ENCODE peak calls at places on chromosomes 6 and 20, in seven cellular contexts. M is CD8-positive, alpha-beta memory T cell; C is A549; J is effector memory CD4-positive, alpha-beta T cell; G is spleen; K is brain microvascular endothelial cell; P is astrocyte. W is an unnamed sample.

GRCh38 chr20:57663681-57664451 is 43.6 kb upstream of the ZBP1 start:
- DNase-seq in M (no peak), C (no peak), J (no peak), G (peak; percentile 71), K (no peak), P (no peak), W (no peak)

GRCh38 chr6:141989706-141989959 is 143.1 kb upstream of the GJE1 start:
- DNase-seq in M (no peak), C (no peak), J (no peak), G (no peak), K (no peak), P (no peak), W (no peak)

GRCh38 chr6:14925025-14925595 is 320.8 kb upstream of the JARID2 start:
- DNase-seq in M (no peak), C (no peak), J (no peak), G (no peak), K (no peak), P (no peak), W (no peak)

GRCh38 chr6:89132087-89132486 is 13.8 kb upstream of the PM20D2 start:
- DNase-seq in M (no peak), C (no peak), J (no peak), G (no peak), K (no peak), P (no peak), W (no peak)

GRCh38 chr6:32148722-32149576 is 2.8 kb downstream of the PRRT1 start:
- DNase-seq in M (peak; percentile 53), C (no peak), J (peak; percentile 45), G (peak; percentile 85), K (peak; percentile 33), P (peak; percentile 6), W (no peak)

GRCh38 chr6:95417856-95418255 is 159.5 kb upstream of the MANEA start:
- DNase-seq in M (no peak), C (no peak), J (no peak), G (no peak), K (no peak), P (no peak), W (no peak)

GRCh38 chr6:22151892-22152291 is 144.9 kb downstream of the PRL start:
- DNase-seq in M (no peak), C (no peak), J (no peak), G (no peak), K (no peak), P (no peak), W (no peak)

GRCh38 chr6:109877028-109877726 is 100.9 kb upstream of the GPR6 start:
- DNase-seq in M (no peak), C (no peak), J (no peak), G (no peak), K (no peak), P (no peak), W (no peak)

GRCh38 chr6:146305098-146305497 is 238.5 kb upstream of the RAB32 start:
- DNase-seq in M (no peak), C (no peak), J (no peak), G (no peak), K (no peak), P (no peak), W (no peak)

GRCh38 chr20:63150391-63150898 is 65.5 kb downstream of the YTHDF1 start:
- DNase-seq in M (no peak), C (no peak), J (no peak), G (peak; percentile 63), K (no peak), P (no peak), W (no peak)

GRCh38 chr20:63148696-63149095 is 67.2 kb downstream of the YTHDF1 start:
- DNase-seq in M (no peak), C (no peak), J (no peak), G (peak; percentile 59), K (no peak), P (no peak), W (no peak)

GRCh38 chr20:63151554-63152321 is 64.2 kb downstream of the YTHDF1 start:
- DNase-seq in M (no peak), C (no peak), J (no peak), G (peak; percentile 51), K (peak; percentile 30), P (no peak), W (no peak)

GRCh38 chr20:63150911-63151531 is 64.9 kb downstream of the YTHDF1 start:
- DNase-seq in M (no peak), C (no peak), J (no peak), G (peak; percentile 58), K (no peak), P (no peak), W (no peak)

GRCh38 chr20:63149531-63150207 is 66.3 kb downstream of the YTHDF1 start:
- DNase-seq in M (no peak), C (no peak), J (no peak), G (peak; percentile 10), K (no peak), P (no peak), W (no peak)
- H3K27ac ChIP-seq in M (no peak overlapping the region), C (no peak overlapping the region), J (no peak overlapping the region), G (no peak overlapping the region), K (no peak overlapping the region), P (no peak overlapping the region), W (no peak overlapping the region)

DNA sequence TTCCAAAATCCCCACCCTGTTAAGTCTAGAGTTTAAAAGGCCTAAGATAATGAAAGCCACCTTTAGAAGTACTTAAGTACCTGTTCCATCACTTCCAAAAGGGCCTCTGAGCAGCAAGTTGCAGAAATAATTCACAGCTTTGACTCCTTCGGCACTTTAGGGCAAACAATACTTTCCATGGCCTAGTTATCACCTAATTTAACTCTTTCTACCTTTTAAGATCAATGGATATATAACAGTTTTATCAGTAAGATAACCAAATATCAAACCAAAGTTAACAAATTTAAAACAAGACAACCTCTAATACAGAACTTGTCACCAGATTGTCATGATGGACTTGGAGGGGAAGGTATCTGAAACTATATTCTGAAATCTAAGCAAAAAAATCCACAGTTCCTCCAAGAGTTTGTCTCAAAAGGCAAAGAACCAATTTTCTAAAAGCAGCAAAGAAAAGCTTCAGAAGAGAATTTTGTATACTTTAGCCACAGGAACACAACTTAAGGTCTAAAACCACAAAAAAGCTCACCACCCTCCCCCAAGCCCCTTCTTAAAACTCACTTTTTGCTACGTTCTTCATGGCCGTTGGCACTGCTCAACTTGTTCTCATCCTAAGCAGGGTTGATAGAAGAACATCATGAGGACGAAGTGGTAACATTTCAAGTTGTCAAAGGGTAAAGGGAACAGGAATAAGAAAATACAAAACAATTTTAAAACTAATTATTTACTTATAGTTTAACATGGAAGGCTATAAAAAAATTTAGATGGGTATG is 3.5 kb downstream of the RBM39 start:
- DNase-seq in M (no peak), C (no peak), J (no peak), G (no peak), K (no peak), P (no peak), W (no peak)
- H3K27ac ChIP-seq in M (no peak overlapping the region), C (no peak overlapping the region), J (peak overlapping the region; percentile 100), G (peak overlapping the region; percentile 48), K (no peak overlapping the region), P (no peak overlapping the region), W (peak overlapping the region; percentile 96)

DNA sequence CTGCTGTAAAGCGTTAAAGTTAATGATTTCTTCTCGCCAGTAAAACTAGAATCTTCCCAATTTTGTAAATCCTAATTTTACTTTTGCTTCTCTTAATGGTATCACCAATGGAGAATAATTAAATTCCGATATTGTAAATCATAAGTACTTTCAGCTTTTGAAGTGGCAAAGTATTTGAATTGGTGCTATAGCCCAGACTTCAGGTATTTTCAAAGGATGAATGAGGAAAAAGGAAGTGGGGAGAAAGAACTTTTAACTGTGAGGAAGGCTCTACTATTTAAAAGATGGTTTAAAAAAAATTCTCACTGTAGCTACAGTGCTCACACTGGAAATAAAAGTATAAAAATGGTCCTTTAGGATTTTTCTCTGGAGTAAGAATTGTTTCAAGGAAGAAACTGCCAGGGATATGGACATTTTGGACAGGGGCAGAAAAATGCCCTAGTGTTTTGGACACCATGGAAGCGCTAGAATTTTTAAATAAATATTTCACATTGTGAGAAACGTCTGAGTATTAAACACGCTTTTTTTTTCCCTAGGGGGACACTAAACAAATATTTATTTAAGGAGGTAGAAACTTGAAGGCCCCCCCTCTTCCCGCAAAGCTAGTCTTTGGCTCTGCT is 1.3 kb upstream of the TAB2 start:
- DNase-seq in M (no peak), C (no peak), J (no peak), G (no peak), K (no peak), P (no peak), W (no peak)
- H3K27ac ChIP-seq in M (peak overlapping the region; percentile 75), C (peak overlapping the region; percentile 100), J (peak overlapping the region; percentile 95), G (peak overlapping the region; percentile 98), K (peak overlapping the region; percentile 87), P (peak overlapping the region; percentile 87), W (peak overlapping the region; percentile 86)

DNA sequence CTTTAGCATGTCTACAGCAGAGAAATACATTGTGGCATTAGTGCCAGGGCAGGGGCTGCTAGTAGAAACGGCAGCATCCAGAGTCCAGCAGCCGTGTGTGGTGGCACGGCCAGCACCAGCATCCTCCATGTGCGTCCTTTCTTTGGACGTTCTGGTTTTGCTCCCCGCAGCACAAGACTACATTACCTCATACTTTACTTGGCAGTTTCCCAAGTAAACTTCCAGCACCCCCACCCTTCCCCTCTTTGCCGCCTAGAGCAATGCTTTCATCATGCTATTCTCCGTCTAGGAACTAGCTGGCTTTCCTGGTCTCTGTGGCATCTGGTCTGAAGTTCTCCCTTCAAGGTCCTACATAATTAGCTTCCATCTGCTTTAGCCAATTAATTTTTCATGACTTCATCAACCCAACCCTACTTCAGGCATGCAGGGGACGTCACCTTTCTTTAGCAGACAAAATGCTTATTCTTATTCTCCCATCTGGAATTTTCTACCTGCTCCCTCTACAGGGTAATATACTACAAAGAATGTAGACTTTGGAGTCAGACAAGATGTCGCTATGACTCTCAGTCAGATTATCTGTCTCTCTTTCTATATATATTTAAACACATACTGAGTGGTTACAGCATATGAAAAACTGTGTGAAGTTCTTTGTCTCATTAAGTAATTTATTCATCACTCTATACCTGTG is 67.5 kb downstream of the BLOC1S5 start:
- DNase-seq in M (no peak), C (no peak), J (no peak), G (no peak), K (peak; percentile 50), P (peak; percentile 62), W (no peak)
- H3K27ac ChIP-seq in M (no peak overlapping the region), C (no peak overlapping the region), J (no peak overlapping the region), G (no peak overlapping the region), K (no peak overlapping the region), P (no peak overlapping the region), W (no peak overlapping the region)

W was measured in epithelial cell of prostate.